ENCODE peak calls at places on chromosome X, in six cellular contexts. D is endodermal cell, P is adipocyte, X is foreskin keratinocyte, Z is GM23248, U is NCI-H510A. R is an unnamed sample.
A peak's percentile ranks its signal among the peaks of the same experiment; 100 is the strongest.

GRCh38 chrX:24464498-24464835 is 619 bp upstream of the PDK3 start:
- DNase-seq in D (no peak), P (no peak), X (no peak), Z (no peak), U (no peak), R (no peak)

GRCh38 chrX:120450163-120450562 is 18.9 kb downstream of the LAMP2 start:
- DNase-seq in D (no peak), P (peak; percentile 28), X (no peak), Z (peak; percentile 23), U (no peak), R (no peak)

GRCh38 chrX:69025802-69026301 is 139.4 kb downstream of the PJA1 start:
- DNase-seq in D (peak; percentile 14), P (peak; percentile 20), X (peak; percentile 98), Z (peak; percentile 28), U (no peak), R (peak; percentile 2)

GRCh38 chrX:13164611-13165010 is 120.2 kb upstream of the FAM9C start:
- DNase-seq in D (peak; percentile 57), P (no peak), X (no peak), Z (no peak), U (no peak), R (peak; percentile 59)

GRCh38 chrX:65601530-65602281 is 65.7 kb upstream of the MSN start:
- DNase-seq in D (no peak), P (peak; percentile 74), X (no peak), Z (peak; percentile 86), U (peak; percentile 59), R (peak; percentile 20)

GRCh38 chrX:20414781-20415445 is 148.2 kb upstream of the RPS6KA3 start:
- DNase-seq in D (no peak), P (no peak), X (no peak), Z (no peak), U (no peak), R (peak; percentile 64)

GRCh38 chrX:41895826-41896225 is 27.5 kb downstream of the CASK start:
- DNase-seq in D (no peak), P (peak; percentile 10), X (no peak), Z (peak; percentile 7), U (no peak), R (no peak)

GRCh38 chrX:10514891-10515290 is 105.5 kb downstream of the MID1 start:
- DNase-seq in D (no peak), P (peak; percentile 43), X (no peak), Z (peak; percentile 32), U (no peak), R (no peak)

GRCh38 chrX:7059214-7059838 is 88.2 kb upstream of the STS start:
- DNase-seq in D (no peak), P (no peak), X (no peak), Z (no peak), U (no peak), R (no peak)

GRCh38 chrX:37834937-37835336 is 12.4 kb downstream of the DYNLT3 start:
- DNase-seq in D (no peak), P (no peak), X (no peak), Z (no peak), U (no peak), R (no peak)

GRCh38 chrX:49816435-49816834 is 12.7 kb upstream of the PAGE4 start:
- DNase-seq in D (no peak), P (no peak), X (no peak), Z (no peak), U (no peak), R (no peak)

GRCh38 chrX:155535866-155536265 is 76.9 kb downstream of the TMLHE start:
- DNase-seq in D (no peak), P (no peak), X (peak; percentile 74), Z (peak; percentile 0), U (no peak), R (no peak)

GRCh38 chrX:122094611-122095010 is 1047.2 kb downstream of the GLUD2 start:
- DNase-seq in D (no peak), P (peak; percentile 25), X (peak; percentile 93), Z (peak; percentile 30), U (no peak), R (no peak)

GRCh38 chrX:7133036-7133412 is 14.5 kb upstream of the STS start:
- DNase-seq in D (peak; percentile 48), P (no peak), X (no peak), Z (peak; percentile 10), U (no peak), R (peak; percentile 68)

R was measured in ELF-1.